ENCODE peak calls at places on chromosome 16, in seven cellular contexts. P is HAP-1; V is non-pigmented ciliary epithelial cell; I is posterior cingulate gyrus; E is cortex of kidney; O is stimulated activated CD8-positive, alpha-beta memory T cell treated with anti-CD3 and anti-CD28 coated beads, Interleukin-4, amount 100 ng/mL, for 24 hours; R is activated T-cell treated with anti-CD3 and anti-CD28 coated beads for 1 hour. Y is an unnamed sample.

GRCh38 chr16:4183258-4184037 is 58.4 kb downstream of the SRL start:
- DNase-seq in P (peak), V (no peak), I (peak), E (peak), O (peak), R (peak), Y (peak)

GRCh38 chr16:85556456-85557082 is 56.6 kb upstream of the GSE1 start:
- DNase-seq in P (peak), V (no peak), I (no peak), E (no peak), O (peak), R (peak), Y (no peak)

GRCh38 chr16:13672196-13672595 is 247.8 kb upstream of the ERCC4 start:
- DNase-seq in P (no peak), V (no peak), I (no peak), E (no peak), O (no peak), R (no peak), Y (no peak)

GRCh38 chr16:88461291-88462269 is 8.5 kb downstream of the ZFPM1 start:
- DNase-seq in P (no peak), V (no peak), I (no peak), E (no peak), O (no peak), R (no peak), Y (no peak)

GRCh38 chr16:87276091-87276561 is 41.1 kb downstream of the C16orf95 start:
- DNase-seq in P (no peak), V (no peak), I (no peak), E (no peak), O (no peak), R (no peak), Y (peak)

GRCh38 chr16:10121496-10121895 is 60.7 kb downstream of the GRIN2A start:
- DNase-seq in P (no peak), V (peak), I (no peak), E (no peak), O (no peak), R (no peak), Y (no peak)

GRCh38 chr16:30104492-30104891 is 8.5 kb upstream of the YPEL3 start:
- DNase-seq in P (no peak), V (no peak), I (no peak), E (no peak), O (no peak), R (no peak), Y (no peak)

GRCh38 chr16:67857547-67858233 is 10.2 kb upstream of the CENPT start:
- DNase-seq in P (peak), V (peak), I (no peak), E (no peak), O (no peak), R (peak), Y (no peak)

GRCh38 chr16:2775765-2776499 is 1.1 kb downstream of the ELOB start:
- DNase-seq in P (no peak), V (no peak), I (no peak), E (no peak), O (no peak), R (no peak), Y (no peak)

GRCh38 chr16:88713054-88713453 is 6.8 kb downstream of the CTU2 start:
- DNase-seq in P (no peak), V (no peak), I (no peak), E (no peak), O (no peak), R (no peak), Y (no peak)

GRCh38 chr16:71758293-71758760 is 33.8 kb upstream of the PHLPP2 start:
- DNase-seq in P (no peak), V (no peak), I (no peak), E (no peak), O (no peak), R (no peak), Y (no peak)

GRCh38 chr16:69566437-69567030 is 768 bp downstream of the NFAT5 start:
- DNase-seq in P (peak), V (no peak), I (peak), E (no peak), O (no peak), R (no peak), Y (peak)

GRCh38 chr16:68283840-68284595 is 19.7 kb downstream of the SLC7A6 start:
- DNase-seq in P (no peak), V (no peak), I (no peak), E (no peak), O (no peak), R (no peak), Y (no peak)

GRCh38 chr16:71626018-71626857 is at the start of gene MARVELD3:
- DNase-seq in P (peak), V (no peak), I (no peak), E (no peak), O (no peak), R (peak), Y (no peak)

GRCh38 chr16:10833271-10833670 is 14.7 kb upstream of the TVP23A start:
- DNase-seq in P (no peak), V (no peak), I (no peak), E (no peak), O (no peak), R (no peak), Y (no peak)

GRCh38 chr16:89711601-89712475 is 8.9 kb downstream of the VPS9D1 start:
- DNase-seq in P (peak), V (no peak), I (no peak), E (no peak), O (peak), R (peak), Y (no peak)

GRCh38 chr16:11639008-11639562 is 29.2 kb upstream of the SNN start:
- DNase-seq in P (no peak), V (no peak), I (no peak), E (no peak), O (no peak), R (no peak), Y (no peak)

GRCh38 chr16:77410449-77410848 is 24.4 kb downstream of the ADAMTS18 start:
- DNase-seq in P (no peak), V (no peak), I (no peak), E (no peak), O (no peak), R (no peak), Y (no peak)

GRCh38 chr16:83420206-83420760 is 387.5 kb upstream of the HSBP1 start:
- DNase-seq in P (no peak), V (no peak), I (no peak), E (no peak), O (no peak), R (no peak), Y (no peak)

GRCh38 chr16:27754788-27755690 is 205.1 kb downstream of the KATNIP start:
- DNase-seq in P (no peak), V (no peak), I (no peak), E (no peak), O (no peak), R (no peak), Y (no peak)

GRCh38 chr16:19890901-19891300 is 6.3 kb upstream of the GPRC5B start:
- DNase-seq in P (no peak), V (no peak), I (no peak), E (no peak), O (no peak), R (no peak), Y (no peak)

GRCh38 chr16:2724816-2725348 is 4.9 kb upstream of the PRSS27 start:
- DNase-seq in P (no peak), V (no peak), I (no peak), E (no peak), O (no peak), R (no peak), Y (no peak)

GRCh38 chr16:57747996-57748395 is 12.4 kb downstream of the KATNB1 start:
- DNase-seq in P (no peak), V (no peak), I (no peak), E (no peak), O (no peak), R (no peak), Y (no peak)

GRCh38 chr16:30458561-30459394 is 13.1 kb upstream of the SEPHS2 start:
- DNase-seq in P (no peak), V (no peak), I (no peak), E (no peak), O (peak), R (peak), Y (no peak)

GRCh38 chr16:11439790-11440656 is 94.8 kb downstream of the RMI2 start:
- DNase-seq in P (no peak), V (no peak), I (no peak), E (no peak), O (no peak), R (no peak), Y (no peak)

GRCh38 chr16:3508736-3509135 is 7.9 kb downstream of the CLUAP1 start:
- DNase-seq in P (no peak), V (no peak), I (no peak), E (no peak), O (no peak), R (no peak), Y (no peak)

GRCh38 chr16:87528690-87529579 is 36.1 kb upstream of the ZCCHC14 start:
- DNase-seq in P (no peak), V (no peak), I (no peak), E (no peak), O (no peak), R (no peak), Y (no peak)

GRCh38 chr16:66899945-66900688 is 18.6 kb downstream of the CDH16 start:
- DNase-seq in P (peak), V (peak), I (no peak), E (no peak), O (no peak), R (no peak), Y (peak)

GRCh38 chr16:69823831-69824563 is 61.9 kb downstream of the WWP2 start:
- DNase-seq in P (no peak), V (no peak), I (no peak), E (no peak), O (no peak), R (no peak), Y (no peak)

GRCh38 chr16:88781140-88782077 is 3.6 kb downstream of the PIEZO1 start:
- DNase-seq in P (no peak), V (no peak), I (no peak), E (no peak), O (no peak), R (peak), Y (no peak)

GRCh38 chr16:49593423-49594040 is 219.9 kb downstream of the C16orf78 start:
- DNase-seq in P (peak), V (no peak), I (no peak), E (no peak), O (no peak), R (no peak), Y (no peak)

GRCh38 chr16:15618392-15618791 is 24.6 kb downstream of the MARF1 start:
- DNase-seq in P (no peak), V (peak), I (no peak), E (no peak), O (no peak), R (no peak), Y (no peak)

GRCh38 chr16:30949655-30950515 is 1.0 kb downstream of the ORAI3 start:
- DNase-seq in P (peak), V (no peak), I (peak), E (no peak), O (no peak), R (no peak), Y (no peak)

GRCh38 chr16:81004646-81005353 is 1.9 kb downstream of the CMC2 start:
- DNase-seq in P (peak), V (no peak), I (no peak), E (no peak), O (no peak), R (no peak), Y (no peak)

GRCh38 chr16:25570131-25570530 is 121.6 kb upstream of the HS3ST4 start:
- DNase-seq in P (no peak), V (no peak), I (no peak), E (no peak), O (no peak), R (no peak), Y (no peak)

GRCh38 chr16:16167927-16168326 is 55.4 kb downstream of the ABCC6 start:
- DNase-seq in P (no peak), V (no peak), I (no peak), E (no peak), O (no peak), R (no peak), Y (no peak)

GRCh38 chr16:12661656-12662172 is 142.0 kb downstream of the CPPED1 start:
- DNase-seq in P (peak), V (no peak), I (no peak), E (no peak), O (no peak), R (no peak), Y (no peak)

Y was measured in anterior cingulate cortex.